ENCODE peak calls at places on chromosomes 6 and 20, in seven cellular contexts. C is A549, V is H9, Q is mesendoderm, R is HCT116, Y is OCI-LY7, A is PC-3. E is an unnamed sample.

GRCh38 chr20:50872562-50873288 is 58.5 kb downstream of the ADNP start:
- DNase-seq in Q (no peak), R (no peak), V (no peak), Y (no peak), C (no peak), A (no peak), E (no peak)

GRCh38 chr6:52065621-52066020 is 21.8 kb downstream of the PKHD1 start:
- DNase-seq in C (no peak), V (no peak), A (peak), Y (no peak), Q (peak), R (no peak), E (peak)

GRCh38 chr20:58640446-58640845 is 10.6 kb upstream of the STX16 start:
- DNase-seq in Y (no peak), A (peak), V (no peak), Q (no peak), C (no peak), R (no peak), E (no peak)

GRCh38 chr6:112571486-112571885 is 224.4 kb downstream of the RFPL4B start:
- DNase-seq in Y (no peak), V (no peak), A (peak), R (no peak), Q (no peak), C (no peak), E (peak)

GRCh38 chr6:35092362-35093117 is 48.6 kb downstream of the TCP11 start:
- DNase-seq in Q (no peak), V (no peak), A (no peak), C (no peak), Y (no peak), R (no peak), E (peak)

GRCh38 chr6:113586413-113586812 is 270.7 kb upstream of the MARCKS start:
- DNase-seq in Q (no peak), A (peak), V (no peak), C (no peak), Y (no peak), R (no peak), E (no peak)

GRCh38 chr6:145875496-145876244 is 61.1 kb upstream of the FBXO30 start:
- DNase-seq in R (no peak), Y (no peak), C (no peak), A (no peak), V (no peak), Q (no peak), E (no peak)

GRCh38 chr20:52500150-52500549 is 308.6 kb upstream of the ZFP64 start:
- DNase-seq in A (no peak), C (no peak), Y (no peak), R (no peak), Q (no peak), V (no peak), E (peak)

GRCh38 chr6:130945401-130945919 is 117.6 kb downstream of the EPB41L2 start:
- DNase-seq in C (no peak), A (peak), Q (peak), V (no peak), R (no peak), Y (no peak), E (no peak)

GRCh38 chr20:4814696-4815252 is 93.1 kb downstream of the PRND start:
- DNase-seq in R (no peak), C (no peak), A (no peak), Q (no peak), V (no peak), Y (peak), E (no peak)

GRCh38 chr20:46020515-46020914 is 8.5 kb upstream of the SLC12A5 start:
- DNase-seq in R (no peak), C (no peak), V (no peak), Q (no peak), Y (peak), A (no peak), E (no peak)
- H3K4me2 ChIP-seq in R (no peak), C (no peak), V (peak), Q (no peak), Y (peak), A (no peak), E (no peak)

GRCh38 chr20:61976650-61977332 is 88.9 kb downstream of the TAF4 start:
- DNase-seq in Q (no peak), R (no peak), Y (no peak), V (no peak), C (no peak), A (no peak), E (no peak)
- H3K27ac ChIP-seq in Q (no peak), R (no peak), Y (no peak), V (no peak), C (no peak), A (no peak), E (no peak)

DNA sequence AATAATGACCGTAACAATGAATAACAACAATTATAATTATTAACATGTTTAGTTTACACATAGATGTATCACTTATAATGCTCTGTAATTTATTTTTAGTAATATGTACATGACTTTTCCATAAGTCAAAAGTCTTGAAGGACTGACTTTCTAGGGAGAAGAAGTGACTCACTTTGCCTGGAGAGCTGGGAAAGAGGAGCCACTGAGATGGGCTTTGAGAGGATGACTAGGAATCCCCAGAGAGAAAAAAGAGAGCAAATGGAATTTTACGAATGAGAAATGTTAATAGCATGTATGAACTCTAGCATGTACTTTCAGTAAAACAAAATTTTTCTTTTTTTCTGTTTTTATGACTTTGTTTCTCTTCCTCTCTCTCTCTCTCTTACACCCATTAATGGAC is 67.8 kb upstream of the RALY start:
- DNase-seq in Q (no peak), V (no peak), R (no peak), C (no peak), A (no peak), Y (no peak), E (no peak)
- H3K4me2 ChIP-seq in Q (no peak), V (no peak), R (no peak), C (no peak), A (no peak), Y (no peak), E (no peak)

GRCh38 chr6:106112446-106112845 is 26.3 kb downstream of the PRDM1 start:
- DNase-seq in R (no peak), Y (no peak), C (no peak), V (no peak), A (peak), Q (no peak), E (no peak)

GRCh38 chr6:106113256-106113954 is 27.3 kb downstream of the PRDM1 start:
- DNase-seq in Y (no peak), A (no peak), Q (no peak), C (no peak), R (no peak), V (no peak), E (no peak)

GRCh38 chr6:106116125-106116524 is 30.0 kb downstream of the PRDM1 start:
- DNase-seq in R (no peak), V (no peak), C (no peak), A (peak), Q (no peak), Y (no peak), E (no peak)

GRCh38 chr6:106115231-106115630 is 29.1 kb downstream of the PRDM1 start:
- DNase-seq in R (no peak), V (no peak), C (no peak), A (no peak), Q (no peak), Y (no peak), E (no peak)

DNA sequence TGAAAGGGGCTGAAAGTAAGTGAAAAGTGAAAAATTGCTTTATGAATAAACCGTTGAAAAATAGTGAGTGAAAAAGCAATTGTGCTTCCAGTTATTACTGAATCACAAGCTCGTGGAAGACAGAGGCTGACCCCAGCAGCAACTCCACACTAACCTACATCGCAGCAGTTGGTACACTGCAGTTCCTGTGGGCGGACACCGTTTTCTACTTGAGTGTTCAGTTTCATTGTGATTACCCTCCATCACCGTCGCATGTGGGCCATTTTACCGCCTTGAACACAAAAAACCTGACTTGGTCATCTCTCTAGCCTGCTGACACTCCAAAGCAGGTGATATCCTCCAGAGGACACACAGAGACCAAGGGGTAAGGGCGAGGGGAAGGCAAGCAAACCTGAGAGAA is 28.4 kb downstream of the PRDM1 start:
- DNase-seq in A (no peak), R (no peak), Q (no peak), C (no peak), Y (no peak), V (no peak), E (no peak)
- H3K27ac ChIP-seq in A (no peak), R (no peak), Q (no peak), C (no peak), Y (no peak), V (no peak), E (no peak)

GRCh38 chr6:103409475-103409874 is 1450.2 kb downstream of the HACE1 start:
- DNase-seq in C (no peak), R (no peak), Y (no peak), Q (no peak), A (no peak), V (no peak), E (no peak)

GRCh38 chr6:103405321-103405720 is 1454.4 kb downstream of the HACE1 start:
- DNase-seq in Y (no peak), Q (peak), V (peak), R (no peak), C (no peak), A (no peak), E (no peak)

DNA sequence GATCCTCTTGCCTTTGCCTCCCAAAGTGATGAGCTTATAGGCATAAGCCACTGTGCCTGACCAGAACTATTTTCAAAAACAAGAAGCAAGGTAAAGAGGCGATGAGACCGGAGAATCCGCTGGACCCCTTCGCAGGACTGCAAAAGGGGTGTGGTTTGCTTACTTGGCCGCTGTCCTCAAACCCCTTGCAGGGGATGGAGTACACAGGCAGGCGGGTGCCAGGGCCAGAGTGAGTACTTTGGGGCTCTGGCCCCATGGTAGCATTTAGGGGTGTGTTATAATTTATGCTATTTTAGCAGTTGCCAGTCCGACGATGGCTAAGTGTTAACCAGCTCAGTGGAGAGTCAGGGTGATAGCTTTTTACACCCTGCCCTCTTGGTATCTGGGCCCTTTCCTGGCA is 1454.9 kb downstream of the HACE1 start:
- DNase-seq in R (no peak), Q (no peak), A (no peak), C (no peak), V (no peak), Y (no peak), E (no peak)
- H3K4me2 ChIP-seq in R (no peak), Q (no peak), A (no peak), C (no peak), V (no peak), Y (no peak), E (no peak)

GRCh38 chr20:6123650-6124014 is 802 bp upstream of the FERMT1 start:
- DNase-seq in C (no peak), Y (no peak), V (no peak), A (no peak), R (no peak), Q (no peak), E (no peak)

GRCh38 chr20:6122111-6122872 is 538 bp downstream of the FERMT1 start:
- DNase-seq in A (peak), Q (peak), V (peak), Y (no peak), C (peak), R (no peak), E (peak)

GRCh38 chr20:6121504-6121903 is 1.3 kb downstream of the FERMT1 start:
- DNase-seq in Q (no peak), C (no peak), A (peak), V (no peak), Y (no peak), R (no peak), E (no peak)

GRCh38 chr20:6120491-6120988 is 2.3 kb downstream of the FERMT1 start:
- DNase-seq in Q (no peak), C (no peak), Y (no peak), V (no peak), R (no peak), A (no peak), E (no peak)

DNA sequence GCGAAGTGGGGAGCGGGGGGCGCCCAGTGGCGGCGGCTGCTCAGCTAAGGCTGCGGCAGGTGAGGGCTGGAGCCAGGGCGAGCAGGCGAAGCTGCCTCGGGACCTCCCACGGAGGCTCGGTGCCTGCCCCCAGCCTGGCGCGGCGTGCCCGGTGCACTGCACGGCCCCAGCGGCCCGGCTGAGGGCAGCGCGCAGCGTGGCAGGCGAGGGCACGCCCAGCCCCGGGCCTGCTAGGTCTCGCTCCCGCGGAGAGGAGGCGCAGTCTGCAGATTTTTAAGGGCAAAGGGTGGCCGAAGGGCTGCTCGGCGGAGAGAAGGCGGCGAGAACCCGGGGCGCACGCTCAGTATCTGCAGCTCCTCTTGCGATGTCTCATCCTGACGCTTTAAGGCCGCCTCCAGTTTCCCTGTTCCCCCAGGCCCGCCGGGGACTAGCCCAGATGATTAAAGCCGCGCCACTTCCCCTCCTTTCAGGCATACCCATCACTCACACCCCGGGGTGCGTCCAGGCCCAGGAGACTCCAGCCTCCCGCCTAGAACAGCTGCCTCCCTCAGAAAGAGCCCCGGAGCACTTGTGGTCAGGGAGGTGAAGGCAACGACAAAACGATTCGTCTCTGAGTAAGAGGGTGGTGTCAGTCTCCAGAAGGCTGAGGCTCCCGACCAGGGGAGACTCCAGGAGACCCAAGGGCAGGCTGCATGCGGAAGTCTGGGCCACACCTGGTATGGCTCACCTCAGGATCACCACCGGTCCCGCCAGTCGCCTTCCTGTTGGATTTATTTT is at the start of gene FERMT1:
- DNase-seq in Q (peak), R (peak), C (peak), A (peak), Y (no peak), V (peak), E (peak)
- H3K27ac ChIP-seq in Q (peak), R (peak), C (peak), A (peak), Y (no peak), V (no peak), E (peak)

DNA sequence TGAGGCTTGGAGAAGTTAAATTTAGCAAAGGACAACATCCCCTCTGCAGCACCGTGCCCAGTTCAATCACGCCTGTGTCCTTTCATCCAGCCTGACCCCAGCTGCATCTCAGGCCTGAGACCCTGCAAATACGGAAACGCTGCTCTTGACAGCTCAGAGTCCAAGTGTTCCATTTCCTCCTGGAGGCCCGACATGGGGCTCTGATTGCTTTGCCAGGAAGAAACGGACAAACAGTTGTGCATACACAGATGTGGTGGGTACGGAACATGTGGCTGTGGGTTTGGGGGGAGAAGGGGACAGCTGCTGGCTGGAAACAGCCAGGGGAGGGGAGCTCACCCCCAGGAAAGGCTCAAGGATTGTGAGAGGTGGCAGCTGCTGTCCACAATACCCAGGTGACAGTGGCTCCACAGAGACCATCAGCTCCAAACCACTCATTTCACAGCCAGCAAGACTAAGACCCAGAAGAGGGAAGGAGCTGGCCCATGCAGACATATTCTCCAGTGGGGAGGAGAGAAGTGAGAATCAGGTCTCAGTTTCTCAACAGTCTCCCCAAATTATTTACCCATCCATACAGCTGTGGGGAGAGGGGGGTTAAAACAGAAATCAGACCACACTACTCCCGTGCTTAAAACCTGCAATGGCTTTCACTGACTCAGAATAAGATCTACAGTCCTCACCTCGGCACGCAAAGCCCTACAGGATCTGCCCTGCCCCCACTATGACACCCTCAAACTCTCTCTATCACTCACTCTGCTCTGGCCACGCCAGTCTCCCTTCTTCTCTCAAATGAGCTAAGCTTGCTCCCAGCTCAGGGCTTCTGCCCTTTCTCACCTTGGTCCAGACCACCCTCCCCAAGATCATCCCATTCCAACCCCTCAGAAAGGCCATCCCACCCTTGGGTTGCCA is 89.1 kb downstream of the PREX1 start:
- DNase-seq in C (no peak), Y (peak), Q (no peak), R (no peak), V (no peak), A (no peak), E (peak)
- H3K4me2 ChIP-seq in C (no peak), Y (peak), Q (no peak), R (no peak), V (no peak), A (no peak), E (peak)

GRCh38 chr6:6685249-6685667 is 96.7 kb downstream of the LY86 start:
- DNase-seq in Y (no peak), C (no peak), V (no peak), Q (no peak), A (no peak), R (no peak), E (no peak)

GRCh38 chr6:6686748-6687601 is 98.5 kb downstream of the LY86 start:
- DNase-seq in R (peak), V (peak), Q (peak), A (peak), C (peak), Y (peak), E (peak)

GRCh38 chr6:6684365-6684833 is 95.9 kb downstream of the LY86 start:
- DNase-seq in Q (no peak), A (no peak), Y (no peak), R (no peak), V (no peak), C (no peak), E (no peak)

GRCh38 chr6:6688283-6688682 is 99.8 kb downstream of the LY86 start:
- DNase-seq in R (no peak), V (no peak), C (no peak), Q (no peak), Y (no peak), A (no peak), E (no peak)

GRCh38 chr6:6686176-6686575 is 97.7 kb downstream of the LY86 start:
- DNase-seq in Y (no peak), Q (no peak), A (no peak), R (no peak), V (no peak), C (no peak), E (no peak)
- H3K27ac ChIP-seq in Y (no peak), Q (no peak), A (peak), R (no peak), V (no peak), C (peak), E (no peak)

GRCh38 chr20:63934271-63935068 is 21.7 kb downstream of the UCKL1 start:
- DNase-seq in R (no peak), Y (no peak), C (no peak), A (no peak), Q (peak), V (no peak), E (no peak)
- H3K4me2 ChIP-seq in R (no peak), Y (no peak), C (no peak), A (no peak), Q (no peak), V (no peak), E (no peak)

DNA sequence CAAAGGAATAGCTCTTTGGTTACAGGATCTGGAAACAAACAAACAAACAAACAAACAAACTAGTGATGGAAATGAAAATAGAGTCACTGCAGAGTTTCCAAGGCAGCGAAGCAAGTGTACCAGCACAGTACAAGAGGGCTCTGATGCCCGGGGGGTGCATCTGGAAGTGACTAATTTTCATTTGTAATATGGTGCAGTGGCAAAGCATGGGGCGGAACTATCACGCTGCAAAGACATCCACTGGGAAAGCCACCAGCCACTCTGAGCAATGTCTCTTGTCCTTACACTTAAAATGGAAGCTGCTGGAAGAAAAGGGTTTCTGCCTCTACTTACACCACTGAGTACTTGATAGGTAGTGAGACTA is 44.4 kb upstream of the NEDD9 start:
- DNase-seq in C (no peak), Y (no peak), A (peak), R (no peak), Q (no peak), V (no peak), E (no peak)
- H3K27ac ChIP-seq in C (peak), Y (no peak), A (peak), R (no peak), Q (peak), V (no peak), E (peak)